ENCODE peak calls at places on chromosomes 6 and 20, in eight cellular contexts. N is fibroblast of mammary gland, Z is cardiac fibroblast, J is heart left ventricle, G is astrocyte of the spinal cord, M is cardiac muscle cell, W is ovary, L is left lung. R is an unnamed sample.

GRCh38 chr6:52352239-52353008 is 9.5 kb upstream of the PAQR8 start:
- DNase-seq in W (no peak), N (peak), L (peak), G (peak), J (no peak), Z (peak), M (no peak), R (peak)

GRCh38 chr6:137181876-137182653 is 8.6 kb upstream of the IL22RA2 start:
- DNase-seq in L (no peak), Z (no peak), W (no peak), M (no peak), N (no peak), J (no peak), G (no peak), R (no peak)

GRCh38 chr6:9224539-9224938 is 789.2 kb upstream of the SLC35B3 start:
- DNase-seq in Z (no peak), L (no peak), M (no peak), G (no peak), J (no peak), N (no peak), W (no peak), R (no peak)

GRCh38 chr6:159170999-159171712 is 2.0 kb downstream of the FNDC1 start:
- DNase-seq in J (peak), W (no peak), Z (peak), M (peak), N (peak), G (peak), L (peak), R (peak)

GRCh38 chr6:144349690-144350132 is 64.6 kb downstream of the UTRN start:
- DNase-seq in Z (peak), L (no peak), G (peak), W (no peak), M (no peak), N (peak), J (peak), R (peak)

GRCh38 chr6:33668914-33669313 is 42.6 kb downstream of the UQCC2 start:
- DNase-seq in N (no peak), Z (no peak), M (no peak), J (no peak), G (no peak), W (no peak), L (peak), R (no peak)

GRCh38 chr20:64083380-64084208 is 604 bp downstream of the LKAAEAR1 start:
- DNase-seq in Z (peak), W (peak), M (peak), J (peak), L (peak), N (peak), G (peak), R (no peak)

GRCh38 chr6:152845421-152845820 is 94.8 kb downstream of the VIP start:
- DNase-seq in L (no peak), M (no peak), W (no peak), Z (no peak), N (no peak), G (no peak), J (no peak), R (no peak)

GRCh38 chr6:117485433-117485832 is 3.0 kb downstream of the DCBLD1 start:
- DNase-seq in L (no peak), G (no peak), J (no peak), W (no peak), Z (no peak), M (no peak), N (no peak), R (no peak)

GRCh38 chr20:53940356-53940694 is 130.1 kb downstream of the BCAS1 start:
- DNase-seq in M (no peak), W (no peak), G (peak), J (no peak), L (no peak), N (no peak), Z (no peak), R (no peak)

GRCh38 chr6:28981833-28982475 is 23.2 kb downstream of the ZNF311 start:
- DNase-seq in G (peak), W (peak), N (peak), Z (peak), M (peak), L (peak), J (peak), R (peak)

GRCh38 chr6:84554706-84555105 is 209.7 kb downstream of the TBX18 start:
- DNase-seq in L (no peak), J (no peak), M (no peak), Z (peak), W (no peak), N (peak), G (no peak), R (no peak)

GRCh38 chr6:3882865-3883264 is 33.7 kb downstream of the FAM50B start:
- DNase-seq in W (no peak), J (no peak), N (peak), M (no peak), Z (peak), G (peak), L (no peak), R (no peak)

GRCh38 chr6:25489399-25489798 is 162.6 kb upstream of the SCGN start:
- DNase-seq in M (no peak), W (no peak), J (no peak), G (no peak), Z (no peak), N (no peak), L (no peak), R (no peak)

GRCh38 chr6:154931741-154932424 is 63.2 kb upstream of the TIAM2 start:
- DNase-seq in W (no peak), M (no peak), L (no peak), J (no peak), Z (peak), G (peak), N (peak), R (no peak)

GRCh38 chr20:59780494-59781185 is 152.8 kb downstream of the SYCP2 start:
- DNase-seq in J (peak), L (no peak), Z (no peak), M (no peak), G (no peak), N (no peak), W (no peak), R (no peak)

GRCh38 chr20:17610566-17611289 is 40.9 kb downstream of the DSTN start:
- DNase-seq in N (no peak), J (no peak), G (no peak), M (no peak), W (peak), Z (no peak), L (no peak), R (no peak)

GRCh38 chr6:116451916-116452315 is 9.3 kb upstream of the CALHM6 start:
- DNase-seq in L (no peak), N (no peak), G (no peak), Z (no peak), J (no peak), M (no peak), W (no peak), R (no peak)

GRCh38 chr6:112058243-112058642 is 4.3 kb downstream of the CCN6 start:
- DNase-seq in L (no peak), Z (no peak), G (no peak), W (no peak), J (no peak), N (no peak), M (no peak), R (no peak)

GRCh38 chr20:19497064-19497463 is 261.0 kb upstream of the RIN2 start:
- DNase-seq in M (no peak), G (peak), J (no peak), Z (peak), N (peak), W (no peak), L (no peak), R (no peak)

GRCh38 chr6:33995046-33995872 is 150.6 kb downstream of the GRM4 start:
- DNase-seq in M (no peak), N (no peak), Z (no peak), G (no peak), J (no peak), W (no peak), L (no peak), R (no peak)

GRCh38 chr20:39638671-39639070 is 676.5 kb downstream of the DHX35 start:
- DNase-seq in J (no peak), Z (no peak), W (no peak), M (no peak), N (no peak), L (no peak), G (peak), R (no peak)

GRCh38 chr6:37334047-37334446 is 19.7 kb upstream of the RNF8 start:
- DNase-seq in L (no peak), N (no peak), M (no peak), Z (no peak), J (no peak), W (no peak), G (no peak), R (no peak)

GRCh38 chr6:163243083-163243482 is 171.4 kb upstream of the QKI start:
- DNase-seq in Z (no peak), M (no peak), G (no peak), L (no peak), W (no peak), N (no peak), J (no peak), R (no peak)

DNA sequence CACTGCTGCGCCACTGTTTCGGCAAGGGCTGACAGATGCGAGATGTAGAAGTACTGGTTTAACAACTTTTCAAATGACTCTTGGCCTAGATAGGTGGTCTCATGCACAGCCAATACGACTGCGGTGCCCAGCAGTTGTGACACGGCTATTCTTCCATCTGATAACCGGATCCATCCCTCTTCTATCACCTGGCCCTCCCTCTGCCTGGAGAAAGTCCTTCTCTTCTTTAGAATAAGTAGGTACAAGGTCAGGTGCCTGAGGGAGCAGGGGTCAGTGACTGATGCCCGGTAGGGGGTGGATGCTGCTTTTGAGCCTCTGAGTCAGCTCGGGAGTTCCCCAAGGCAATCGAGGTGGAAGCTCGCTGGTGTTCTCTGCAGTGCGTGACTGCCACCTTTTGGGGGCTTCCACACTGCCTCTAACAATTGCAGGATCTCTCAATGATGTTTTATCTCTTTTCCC is 166.8 kb upstream of the GRIK2 start:
- DNase-seq in N (peak), M (peak), W (no peak), G (peak), L (no peak), Z (peak), J (no peak), R (no peak)
- TF ChIP-seq CTCF in N (peak), M (peak), W (no peak), G (peak), L (no peak), Z (peak), J (no peak), R (no peak)

DNA sequence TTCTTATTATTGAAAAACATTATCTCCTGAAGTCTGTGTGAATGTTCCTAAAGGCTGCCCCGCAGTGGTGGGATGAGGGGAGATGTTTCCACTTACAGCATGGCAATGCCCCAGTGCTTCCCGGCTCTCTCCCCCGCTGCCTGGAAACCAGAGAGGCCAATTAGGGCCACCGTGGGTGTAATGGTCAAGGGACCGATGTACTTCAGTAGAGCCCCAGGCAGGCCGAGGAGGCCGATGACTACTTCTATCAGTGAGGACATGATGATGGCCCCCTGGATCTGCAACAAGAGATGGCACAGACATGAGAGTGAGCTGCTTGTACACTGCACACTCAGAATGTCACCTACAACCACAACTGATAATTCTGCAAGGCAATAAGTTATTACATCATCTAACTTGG is 117.8 kb downstream of the SLC23A2 start:
- DNase-seq in Z (no peak), N (no peak), L (no peak), W (no peak), J (no peak), M (no peak), G (no peak), R (no peak)
- TF ChIP-seq CTCF in Z (no peak), N (no peak), L (no peak), W (no peak), J (no peak), M (no peak), G (no peak), R (no peak)

GRCh38 chr6:100130630-100131029 is 136.6 kb upstream of the MCHR2 start:
- DNase-seq in W (no peak), N (no peak), L (no peak), M (no peak), Z (no peak), G (no peak), J (no peak), R (no peak)
- TF ChIP-seq CTCF in W (no peak), N (no peak), L (no peak), M (no peak), Z (no peak), G (no peak), J (no peak), R (no peak)

GRCh38 chr6:134317471-134318131 is at the start of gene SGK1:
- DNase-seq in J (no peak), L (no peak), W (peak), G (peak), M (peak), Z (peak), N (peak), R (peak)
- TF ChIP-seq CTCF in J (no peak), L (no peak), W (no peak), G (peak), M (peak), Z (no peak), N (no peak), R (peak)

GRCh38 chr6:156564128-156564806 is 212.9 kb upstream of the ARID1B start:
- DNase-seq in L (peak), M (peak), N (peak), Z (peak), W (peak), G (peak), J (peak), R (peak)
- TF ChIP-seq CTCF in L (peak), M (peak), N (peak), Z (peak), W (peak), G (peak), J (peak), R (peak)

GRCh38 chr20:38184098-38184497 is 19.0 kb upstream of the TGM2 start:
- DNase-seq in M (no peak), G (no peak), L (no peak), Z (no peak), J (no peak), N (no peak), W (no peak), R (no peak)

GRCh38 chr20:38190166-38190565 is 25.1 kb upstream of the TGM2 start:
- DNase-seq in Z (no peak), J (no peak), W (no peak), L (no peak), G (no peak), M (no peak), N (no peak), R (no peak)

GRCh38 chr20:38190936-38191371 is 25.9 kb upstream of the TGM2 start:
- DNase-seq in L (no peak), J (no peak), G (no peak), M (no peak), W (no peak), N (no peak), Z (no peak), R (no peak)

GRCh38 chr20:38186788-38187221 is 21.7 kb upstream of the TGM2 start:
- DNase-seq in N (no peak), M (no peak), L (no peak), G (peak), W (no peak), Z (no peak), J (no peak), R (peak)

DNA sequence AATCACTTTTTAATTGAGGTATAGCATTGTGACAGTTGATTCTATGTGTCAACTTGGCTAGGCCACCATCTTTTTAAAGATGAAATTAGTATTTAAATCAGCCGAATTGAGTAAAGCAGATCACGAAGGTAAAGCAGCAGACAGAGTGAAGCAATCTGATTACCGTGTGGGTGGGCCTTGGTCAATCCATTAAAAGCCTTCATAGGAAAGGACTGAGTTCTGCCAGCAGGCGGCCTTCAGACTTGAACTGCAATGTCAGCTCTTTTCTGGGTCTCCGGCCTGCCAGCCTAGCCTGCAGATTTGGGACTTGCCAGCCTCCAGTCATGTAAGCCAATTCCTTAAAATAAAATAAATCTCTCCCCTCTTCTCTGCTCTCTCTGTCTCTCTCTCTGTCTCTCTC is 22.4 kb upstream of the TGM2 start:
- DNase-seq in Z (no peak), L (no peak), W (no peak), J (no peak), G (no peak), M (peak), N (peak), R (no peak)
- TF ChIP-seq CTCF in Z (no peak), L (no peak), W (no peak), J (no peak), G (peak), M (peak), N (peak), R (peak)

DNA sequence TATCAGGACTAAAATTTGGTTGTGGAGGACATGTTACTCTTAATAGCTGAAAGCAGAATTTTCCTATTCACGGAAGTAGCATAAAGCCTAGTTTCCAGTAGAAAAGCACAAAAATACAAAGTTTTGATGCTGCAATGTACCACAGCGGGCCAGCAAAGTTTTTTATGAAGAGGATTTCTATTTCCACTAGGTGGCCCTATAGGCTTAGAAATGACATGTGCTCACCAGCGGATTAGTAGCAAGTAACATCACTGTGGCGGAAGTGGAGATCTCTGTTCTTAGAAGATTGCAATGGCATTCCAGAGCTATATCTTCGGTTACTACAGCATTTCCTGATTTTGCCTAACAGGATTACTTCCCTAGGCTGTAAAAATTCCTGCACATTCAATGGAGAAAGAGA is 1219.0 kb upstream of the EYS start:
- DNase-seq in L (no peak), N (no peak), M (no peak), Z (peak), W (no peak), G (no peak), J (no peak), R (no peak)
- TF ChIP-seq CTCF in L (no peak), N (no peak), M (no peak), Z (peak), W (no peak), G (no peak), J (no peak), R (no peak)

DNA sequence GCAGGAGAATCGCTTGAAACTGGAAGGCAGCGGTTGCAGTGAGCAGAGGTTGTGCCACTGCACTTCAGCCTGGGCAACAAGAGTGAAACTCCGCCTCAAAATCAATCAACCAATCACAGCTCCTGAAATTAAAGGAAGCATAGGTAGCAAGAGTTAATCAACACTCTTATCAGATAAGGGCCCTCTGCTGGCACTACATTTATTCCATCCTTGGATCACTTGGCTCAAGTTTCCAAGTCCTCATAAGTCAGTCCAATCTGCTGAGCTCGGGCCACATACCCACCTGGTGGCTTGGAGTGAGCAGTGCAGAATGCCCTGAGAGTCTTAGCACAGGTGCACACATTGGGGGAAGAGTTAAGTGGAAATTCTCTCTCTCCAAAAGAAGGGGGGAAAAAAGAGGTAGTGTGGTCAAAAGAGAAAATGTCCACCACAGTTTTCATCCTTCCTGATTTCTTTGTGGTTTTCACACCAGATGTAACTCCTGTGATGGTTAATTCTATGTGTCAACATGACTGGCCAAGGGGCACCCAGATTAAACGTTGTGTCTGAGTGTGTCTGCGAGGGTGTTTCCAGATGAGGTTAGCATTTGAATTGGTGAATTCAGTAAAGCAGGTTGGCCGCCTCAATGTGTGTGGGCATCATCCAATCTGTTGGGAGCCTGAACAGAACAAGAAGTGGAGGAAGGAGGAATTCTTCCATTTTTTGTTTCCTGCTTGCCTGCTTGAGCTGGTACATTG is 14.2 kb upstream of the FAM8A1 start:
- DNase-seq in J (no peak), L (peak), N (no peak), Z (no peak), M (no peak), W (no peak), G (no peak), R (no peak)
- TF ChIP-seq CTCF in J (no peak), L (peak), N (no peak), Z (peak), M (no peak), W (no peak), G (peak), R (peak)